ENCODE peak calls at places on chromosomes 4 and X, in five cellular contexts. R is heart left ventricle, I is GM10248, T is thyroid gland, G is fibroblast of the aortic adventitia. O is an unnamed sample.

GRCh38 chr4:184548321-184548650 is 73.9 kb upstream of the IRF2 start:
- DNase-seq in R (no peak), T (no peak), G (no peak), I (no peak), O (no peak)

GRCh38 chr4:121457278-121457875 is 76.6 kb upstream of the QRFPR start:
- DNase-seq in I (no peak), R (no peak), T (no peak), G (no peak), O (no peak)

GRCh38 chrX:33741807-33742206 is 390.3 kb downstream of the FAM47A start:
- DNase-seq in R (no peak), T (no peak), G (no peak), I (no peak), O (no peak)

GRCh38 chrX:109987884-109988283 is 15.0 kb upstream of the TMEM164 start:
- DNase-seq in G (peak; percentile 92), R (no peak), T (no peak), I (no peak), O (no peak)

GRCh38 chrX:51608071-51608470 is 10.6 kb downstream of the CENPVL3 start:
- DNase-seq in G (peak; percentile 34), I (no peak), T (no peak), R (no peak), O (no peak)

GRCh38 chrX:38805294-38806053 is 4.2 kb downstream of the MID1IP1 start:
- DNase-seq in T (peak; percentile 62), R (peak; percentile 66), G (peak; percentile 83), I (peak; percentile 24), O (no peak)

GRCh38 chr4:6633091-6633906 is 7.2 kb upstream of the MRFAP1 start:
- DNase-seq in T (no peak), G (peak; percentile 60), I (no peak), R (no peak), O (no peak)

GRCh38 chr4:82489987-82490386 is 59.6 kb downstream of the ENOPH1 start:
- DNase-seq in R (no peak), T (no peak), I (no peak), G (no peak), O (no peak)

GRCh38 chrX:8939344-8939743 is 94.6 kb downstream of the FAM9B start:
- DNase-seq in G (no peak), R (no peak), I (no peak), T (no peak), O (no peak)

GRCh38 chrX:131746491-131746968 is 202.7 kb downstream of the OR13H1 start:
- DNase-seq in T (no peak), R (peak; percentile 84), G (peak; percentile 96), I (no peak), O (no peak)

GRCh38 chrX:38117485-38117884 is 103.2 kb downstream of the SRPX start:
- DNase-seq in I (no peak), G (peak; percentile 40), R (no peak), T (no peak), O (no peak)

GRCh38 chr4:126451237-126451885 is 1136.6 kb downstream of the FAT4 start:
- DNase-seq in R (no peak), I (no peak), T (no peak), G (no peak), O (no peak)

GRCh38 chr4:172786039-172786792 is 382.4 kb upstream of the GALNT7 start:
- DNase-seq in G (peak; percentile 66), T (peak; percentile 78), I (no peak), R (no peak), O (no peak)

GRCh38 chr4:187174749-187175148 is 451.1 kb upstream of the FAT1 start:
- DNase-seq in I (no peak), R (no peak), T (no peak), G (no peak), O (no peak)

GRCh38 chr4:153151535-153152452 is 52.4 kb upstream of the TRIM2 start:
- DNase-seq in I (peak; percentile 45), R (no peak), T (peak; percentile 97), G (peak; percentile 43), O (peak; percentile 81)

GRCh38 chr4:180767330-180767729 is 1475.9 kb upstream of the TENM3 start:
- DNase-seq in I (no peak), R (no peak), G (no peak), T (no peak), O (no peak)

GRCh38 chr4:120694973-120695372 is 227.6 kb downstream of the PRDM5 start:
- DNase-seq in G (peak; percentile 79), I (no peak), T (no peak), R (no peak), O (no peak)

GRCh38 chrX:30863969-30864368 is 25.1 kb downstream of the TAB3 start:
- DNase-seq in I (no peak), R (peak; percentile 41), T (no peak), G (no peak), O (no peak)

GRCh38 chr4:30770049-30770549 is 49.9 kb downstream of the PCDH7 start:
- DNase-seq in T (no peak), G (peak; percentile 79), I (no peak), R (no peak), O (no peak)

GRCh38 chr4:68361146-68361589 is 11.3 kb upstream of the YTHDC1 start:
- DNase-seq in T (no peak), I (no peak), R (no peak), G (peak; percentile 65), O (no peak)

GRCh38 chr4:8330821-8331566 is 61.4 kb downstream of the HTRA3 start:
- DNase-seq in G (no peak), I (no peak), R (peak; percentile 88), T (peak; percentile 81), O (no peak)

GRCh38 chr4:150668824-150669223 is 86.9 kb downstream of the MAB21L2 start:
- DNase-seq in T (no peak), R (no peak), I (no peak), G (no peak), O (no peak)

GRCh38 chrX:155052738-155053498 is 18.0 kb downstream of the CMC4 start:
- DNase-seq in T (no peak), R (no peak), G (no peak), I (no peak), O (no peak)

GRCh38 chr4:142703694-142704309 is 142.3 kb downstream of the INPP4B start:
- DNase-seq in T (no peak), R (no peak), G (no peak), I (no peak), O (no peak)

GRCh38 chr4:145281946-145282345 is 101.6 kb upstream of the OTUD4 start:
- DNase-seq in G (no peak), R (no peak), T (no peak), I (no peak), O (no peak)

GRCh38 chrX:82412851-82413250 is 1095.2 kb upstream of the POU3F4 start:
- DNase-seq in T (no peak), I (no peak), R (no peak), G (no peak), O (no peak)

GRCh38 chrX:31459361-31459760 is 387.5 kb upstream of the FTHL17 start:
- DNase-seq in I (no peak), T (no peak), G (peak; percentile 54), R (no peak), O (no peak)

GRCh38 chrX:68830486-68831404 is 1.9 kb downstream of the EFNB1 start:
- DNase-seq in R (no peak), T (no peak), G (no peak), I (no peak), O (no peak)

GRCh38 chrX:110795645-110796510 is at the start of gene CHRDL1:
- DNase-seq in I (no peak), G (no peak), T (peak; percentile 58), R (no peak), O (peak; percentile 38)

DNA sequence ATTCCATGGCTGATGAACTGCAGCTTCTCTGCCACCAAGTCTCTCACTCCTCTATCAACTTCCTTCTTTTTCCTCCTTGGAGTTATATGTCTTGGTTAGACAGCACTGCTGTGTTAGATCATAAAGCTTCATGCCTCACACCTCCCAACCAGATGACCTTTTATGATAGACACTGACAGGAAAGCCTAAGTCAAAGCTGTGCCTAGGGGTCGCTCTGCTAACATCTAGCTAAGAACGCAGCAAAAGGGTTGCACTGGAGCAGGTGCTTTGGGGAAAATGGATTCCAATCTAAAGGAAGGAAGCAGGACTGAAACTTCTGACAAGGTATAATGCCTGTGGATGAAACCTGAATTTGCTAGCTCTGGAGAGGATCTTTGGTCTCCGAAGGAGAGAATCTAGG is 509.7 kb downstream of the SMARCA1 start:
- DNase-seq in T (no peak), I (no peak), G (no peak), R (no peak), O (no peak)
- TF ChIP-seq CTCF in T (no peak), I (no peak), G (no peak), R (no peak), O (no peak)

DNA sequence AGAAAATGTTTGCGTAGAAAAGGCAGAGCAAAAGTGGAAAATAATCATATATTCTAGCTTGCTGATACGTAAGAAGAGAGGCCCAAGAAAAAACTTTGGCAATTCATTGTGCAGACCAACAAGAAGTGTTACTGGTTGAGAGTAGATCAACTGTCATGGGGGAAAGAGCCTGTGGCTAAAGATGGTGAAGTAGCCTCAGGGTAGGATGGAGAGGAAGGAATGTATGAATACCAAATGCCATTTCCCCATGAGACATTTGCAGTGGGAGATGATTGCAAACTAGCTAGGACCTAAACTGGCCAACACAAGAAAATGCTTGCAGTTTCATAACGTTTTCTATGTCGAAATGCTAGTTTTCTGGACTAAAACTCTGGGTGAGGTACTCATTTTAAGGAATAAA is 47.7 kb upstream of the ADGRL3 start:
- DNase-seq in R (no peak), T (no peak), G (no peak), I (no peak), O (no peak)
- TF ChIP-seq CTCF in R (no peak), T (no peak), G (no peak), I (no peak), O (no peak)

DNA sequence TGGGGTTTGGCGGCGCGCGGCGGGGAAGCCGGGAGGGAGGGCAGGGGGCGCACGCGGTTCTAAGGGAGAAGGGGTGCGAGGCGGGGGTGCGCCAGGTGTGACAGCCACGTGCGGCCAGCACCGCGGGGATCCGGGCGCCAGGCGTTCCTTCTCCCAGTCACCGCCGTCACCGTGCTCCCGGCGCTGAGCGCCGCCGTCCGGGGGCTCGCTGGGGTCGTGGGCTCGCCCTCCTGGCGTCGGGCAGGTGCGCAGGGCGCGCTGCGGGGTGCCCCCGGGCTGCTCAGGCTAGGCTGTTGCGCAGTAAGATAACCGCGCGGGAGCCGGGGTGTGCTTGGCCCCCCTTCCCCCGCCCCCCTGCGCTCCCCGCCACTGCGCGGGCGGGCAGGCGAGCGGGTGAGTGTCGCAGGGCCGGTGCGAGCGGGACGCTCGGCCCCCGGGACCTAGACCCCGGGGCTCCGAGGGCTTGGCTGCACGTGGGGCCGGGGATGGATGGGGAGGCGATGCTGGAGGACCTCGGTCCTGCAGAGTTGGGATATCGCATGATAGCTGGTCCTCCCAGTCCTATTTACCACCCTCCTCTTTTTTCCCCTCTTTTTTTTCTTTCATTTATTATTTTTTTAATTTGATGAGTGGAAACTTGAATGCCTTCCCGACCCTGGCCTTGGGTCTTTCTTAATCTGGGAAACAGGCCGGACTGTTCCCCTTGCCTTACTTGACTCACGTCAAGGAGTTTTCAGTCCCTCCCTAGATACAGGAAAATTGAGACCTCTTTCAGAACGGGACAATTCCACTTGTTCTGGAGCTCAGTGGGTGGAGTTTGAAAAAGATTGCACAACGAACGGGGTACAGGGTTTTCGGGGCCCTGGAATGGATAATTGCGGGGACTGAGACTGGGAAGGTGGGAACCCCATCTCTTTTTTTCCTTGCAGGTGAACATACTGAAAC is 797 bp downstream of the TXLNG start:
- DNase-seq in G (peak; percentile 32), R (peak; percentile 38), I (peak; percentile 46), T (peak; percentile 9), O (no peak)
- TF ChIP-seq CTCF in G (no peak), R (no peak), I (no peak), T (no peak), O (no peak)

GRCh38 chrX:119574394-119575266 is at the start of gene UBE2A:
- DNase-seq in I (peak; percentile 92), R (peak; percentile 92), G (peak; percentile 90), T (peak; percentile 91), O (peak; percentile 76)
- TF ChIP-seq CTCF in I (peak; percentile 11), R (peak; percentile 41), G (peak; percentile 36), T (no peak), O (peak; percentile 32)

O was measured in neural crest cell.